ENCODE peak calls at places on chromosome 18, in six cellular contexts. B, J, W, O, Z and A are unnamed samples.

GRCh38 chr18:7830468-7830867 is 263.4 kb downstream of the PTPRM start:
- DNase-seq in B (peak; percentile 10), J (no peak), W (no peak), O (no peak), Z (no peak), A (peak; percentile 19)

GRCh38 chr18:12863687-12864086 is 20.4 kb downstream of the PTPN2 start:
- DNase-seq in B (no peak), J (peak; percentile 27), W (no peak), O (no peak), Z (no peak), A (no peak)

GRCh38 chr18:11570770-11571169 is 38.6 kb upstream of the SLC35G4 start:
- DNase-seq in B (no peak), J (peak; percentile 24), W (no peak), O (no peak), Z (no peak), A (peak; percentile 13)

GRCh38 chr18:47263828-47264314 is 12.4 kb upstream of the SKOR2 start:
- DNase-seq in B (no peak), J (no peak), W (no peak), O (no peak), Z (no peak), A (no peak)

GRCh38 chr18:62758591-62758990 is 43.2 kb downstream of the PHLPP1 start:
- DNase-seq in B (no peak), J (no peak), W (no peak), O (no peak), Z (no peak), A (no peak)

GRCh38 chr18:48017625-48018024 is 87.2 kb upstream of the SMAD2 start:
- DNase-seq in B (no peak), J (peak; percentile 16), W (no peak), O (no peak), Z (peak; percentile 41), A (no peak)

GRCh38 chr18:22503803-22504202 is 86.1 kb upstream of the CTAGE1 start:
- DNase-seq in B (no peak), J (peak; percentile 97), W (no peak), O (peak; percentile 54), Z (no peak), A (no peak)

GRCh38 chr18:34493566-34494358 is 216.3 kb upstream of the DTNA start:
- DNase-seq in B (peak; percentile 15), J (no peak), W (peak; percentile 23), O (peak; percentile 27), Z (peak; percentile 52), A (no peak)

GRCh38 chr18:31112804-31113203 is 10.6 kb upstream of the DSC2 start:
- DNase-seq in B (no peak), J (no peak), W (no peak), O (no peak), Z (no peak), A (no peak)

GRCh38 chr18:3058328-3059191 is 45.6 kb upstream of the LPIN2 start:
- DNase-seq in B (no peak), J (no peak), W (no peak), O (peak; percentile 7), Z (no peak), A (no peak)

GRCh38 chr18:79855147-79855910 is 57.6 kb downstream of the KCNG2 start:
- DNase-seq in B (peak; percentile 63), J (no peak), W (no peak), O (no peak), Z (no peak), A (no peak)

GRCh38 chr18:38450876-38451275 is 885.3 kb upstream of the CELF4 start:
- DNase-seq in B (no peak), J (no peak), W (no peak), O (no peak), Z (no peak), A (no peak)

GRCh38 chr18:14969507-14969906 is 221.5 kb downstream of the ANKRD30B start:
- DNase-seq in B (no peak), J (no peak), W (no peak), O (no peak), Z (no peak), A (no peak)

GRCh38 chr18:12838178-12838634 is 45.8 kb downstream of the PTPN2 start:
- DNase-seq in B (no peak), J (peak; percentile 90), W (no peak), O (no peak), Z (peak; percentile 70), A (no peak)

GRCh38 chr18:22280453-22280750 is 111.0 kb downstream of the GATA6 start:
- DNase-seq in B (no peak), J (no peak), W (no peak), O (no peak), Z (no peak), A (no peak)

GRCh38 chr18:25503567-25504081 is 151.7 kb upstream of the ZNF521 start:
- DNase-seq in B (no peak), J (peak; percentile 87), W (no peak), O (peak; percentile 46), Z (peak; percentile 87), A (peak; percentile 16)

GRCh38 chr18:43789234-43790000 is 512.1 kb upstream of the SYT4 start:
- DNase-seq in B (no peak), J (no peak), W (no peak), O (no peak), Z (no peak), A (no peak)

DNA sequence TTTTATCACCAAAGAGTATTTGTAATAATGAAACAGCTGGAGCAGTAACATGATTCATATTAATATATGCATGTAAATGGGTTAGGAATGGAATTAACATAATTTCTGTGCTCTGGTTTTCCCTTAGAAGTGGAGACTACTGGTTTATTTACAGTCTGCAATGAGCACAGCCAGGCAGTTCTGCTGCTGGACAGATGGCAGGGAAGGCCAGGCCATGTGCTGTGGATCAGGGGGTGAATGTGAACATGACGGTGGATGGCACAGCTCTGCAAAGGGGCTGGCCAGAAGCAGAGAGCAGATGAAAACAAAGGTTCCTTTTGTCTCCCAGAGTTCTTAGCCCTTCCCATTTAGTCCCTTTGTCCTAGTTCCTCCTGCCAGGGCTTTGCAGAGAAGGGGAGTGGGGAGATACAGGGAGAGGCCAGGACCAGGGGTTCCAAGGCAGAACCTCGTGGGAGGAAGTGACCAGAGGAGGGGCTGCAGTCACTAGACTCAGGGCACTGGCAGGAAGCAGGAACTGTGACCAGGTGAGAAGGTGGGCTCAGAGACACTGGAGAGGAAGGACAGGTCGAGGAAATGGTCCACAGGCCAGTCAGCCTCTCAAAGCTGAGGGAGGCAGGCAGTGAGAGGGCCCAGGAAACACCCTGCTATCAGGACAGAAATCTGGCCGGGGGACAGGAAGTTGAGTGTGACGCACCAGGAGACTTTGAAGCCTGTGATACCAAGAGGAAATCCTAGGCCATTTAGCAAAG is 112.9 kb upstream of the ATP8B1 start:
- DNase-seq in B (no peak), J (peak; percentile 47), W (no peak), O (no peak), Z (no peak), A (no peak)
- TF ChIP-seq POLR2A in B (no peak), J (no peak), W (no peak), O (no peak), Z (no peak), A (no peak)

GRCh38 chr18:70169747-70170146 is 35.7 kb downstream of the RTTN start:
- DNase-seq in B (no peak), J (no peak), W (no peak), O (no peak), Z (no peak), A (no peak)

GRCh38 chr18:70172225-70172624 is 33.3 kb downstream of the RTTN start:
- DNase-seq in B (no peak), J (peak; percentile 39), W (no peak), O (no peak), Z (no peak), A (peak; percentile 32)

GRCh38 chr18:70165936-70166335 is 39.6 kb downstream of the RTTN start:
- DNase-seq in B (no peak), J (no peak), W (no peak), O (no peak), Z (no peak), A (no peak)

GRCh38 chr18:70166668-70167067 is 38.8 kb downstream of the RTTN start:
- DNase-seq in B (no peak), J (no peak), W (no peak), O (no peak), Z (no peak), A (no peak)
- TF ChIP-seq POLR2A in B (no peak), J (no peak), W (no peak), O (no peak), Z (no peak), A (no peak)

GRCh38 chr18:77112161-77112801 is 20.3 kb downstream of the MBP start:
- DNase-seq in B (no peak), J (no peak), W (no peak), O (peak; percentile 47), Z (peak; percentile 71), A (no peak)
- TF ChIP-seq POLR2A in B (no peak), J (no peak), W (no peak), O (no peak), Z (no peak), A (no peak)

DNA sequence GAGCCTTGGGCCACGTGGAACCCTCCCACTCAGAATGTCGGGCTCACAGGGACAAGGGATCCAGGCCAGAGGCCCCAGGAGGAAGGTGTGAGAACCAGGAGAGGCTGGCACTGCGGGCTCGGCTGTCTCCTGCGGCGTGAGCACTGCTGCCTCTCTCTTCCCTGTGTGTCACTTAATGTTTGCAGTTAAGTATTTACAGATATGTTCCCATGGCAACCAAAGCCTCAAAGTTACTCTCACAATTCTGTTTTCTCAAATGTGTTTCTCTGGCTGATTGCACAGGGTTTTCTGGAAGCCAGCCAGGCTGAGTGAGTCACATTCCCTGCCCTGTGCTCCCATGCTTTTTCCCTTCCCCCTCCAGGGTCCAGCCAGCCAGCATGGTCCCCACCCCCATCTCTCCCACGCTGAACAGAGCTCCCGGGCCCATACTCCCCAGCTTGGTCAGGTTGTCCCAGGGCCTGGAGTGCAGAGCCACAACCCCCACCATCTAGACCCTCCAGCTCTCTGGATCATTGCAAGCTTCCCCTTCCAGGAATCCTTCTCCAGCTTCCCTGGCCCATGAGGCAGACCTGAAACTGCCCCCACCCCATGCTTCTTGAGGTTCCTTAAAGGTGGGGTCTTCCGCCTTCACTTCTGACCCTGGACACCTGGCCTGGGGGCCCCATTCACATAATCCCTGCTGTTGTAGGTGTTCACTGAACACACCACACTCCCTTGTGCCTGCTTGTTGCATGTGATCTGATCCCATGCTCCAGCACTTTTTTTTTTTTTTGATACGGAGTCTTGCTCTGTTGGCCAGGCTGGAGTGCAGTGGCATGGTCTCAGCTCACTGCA is 265.9 kb downstream of the CELF4 start:
- DNase-seq in B (no peak), J (peak; percentile 93), W (no peak), O (peak; percentile 80), Z (peak; percentile 90), A (peak; percentile 28)
- TF ChIP-seq POLR2A in B (no peak), J (no peak), W (no peak), O (no peak), Z (no peak), A (no peak)

GRCh38 chr18:10525563-10526210 is at the start of gene NAPG:
- DNase-seq in B (peak; percentile 86), J (peak; percentile 92), W (peak; percentile 89), O (peak; percentile 94), Z (peak; percentile 96), A (peak; percentile 98)
- TF ChIP-seq POLR2A in B (peak; percentile 55), J (peak; percentile 86), W (peak; percentile 73), O (peak; percentile 62), Z (no peak), A (peak; percentile 69)